ENCODE peak calls at places on chromosomes 4 and X, in seven cellular contexts. L, Z, T, E, C, A and Q are unnamed samples.
A peak's percentile ranks its signal among the peaks of the same experiment; 100 is the strongest.

GRCh38 chr4:108690738-108691137 is 40.3 kb downstream of the OSTC start:
- DNase-seq in C (no peak), Z (no peak), A (no peak), L (no peak), E (no peak), T (no peak), Q (no peak)

GRCh38 chrX:96684339-96685204 is at the start of gene DIAPH2:
- DNase-seq in A (peak; percentile 76), E (peak; percentile 43), Z (peak; percentile 31), C (peak; percentile 34), T (peak; percentile 46), L (peak; percentile 80), Q (peak; percentile 51)

GRCh38 chr4:137994858-137995257 is 247.3 kb downstream of the SLC7A11 start:
- DNase-seq in Z (peak; percentile 45), E (no peak), C (no peak), L (no peak), A (peak; percentile 56), T (no peak), Q (no peak)

GRCh38 chr4:121898150-121898549 is 27.9 kb upstream of the BBS7 start:
- DNase-seq in E (no peak), T (no peak), L (no peak), Z (no peak), C (no peak), A (no peak), Q (no peak)

GRCh38 chr4:67030636-67031035 is 514.7 kb downstream of the CENPC start:
- DNase-seq in C (no peak), A (peak; percentile 9), Z (no peak), E (no peak), T (no peak), L (no peak), Q (no peak)

GRCh38 chr4:100889898-100890297 is 372.1 kb upstream of the EMCN start:
- DNase-seq in A (no peak), T (no peak), C (no peak), Z (no peak), E (no peak), L (no peak), Q (no peak)

GRCh38 chrX:110315541-110315940 is 2.3 kb downstream of the AMMECR1 start:
- DNase-seq in A (no peak), C (no peak), L (no peak), T (no peak), Z (no peak), E (no peak), Q (no peak)

GRCh38 chr4:152072886-152073285 is 312.1 kb upstream of the GATB start:
- DNase-seq in C (no peak), T (no peak), A (no peak), L (no peak), E (no peak), Z (no peak), Q (no peak)

GRCh38 chr4:124711469-124712416 is 789 bp downstream of the ANKRD50 start:
- DNase-seq in A (peak; percentile 81), L (peak; percentile 80), Z (peak; percentile 40), C (no peak), E (peak; percentile 46), T (peak; percentile 66), Q (peak; percentile 82)

GRCh38 chr4:20272411-20272872 is 20.7 kb downstream of the SLIT2 start:
- DNase-seq in Z (no peak), L (no peak), C (no peak), E (no peak), T (no peak), A (peak; percentile 64), Q (no peak)

GRCh38 chr4:148073349-148073748 is 341.5 kb downstream of the ARHGAP10 start:
- DNase-seq in C (no peak), L (no peak), A (no peak), T (no peak), Z (no peak), E (no peak), Q (no peak)

GRCh38 chrX:47644557-47645091 is 5.7 kb downstream of the ELK1 start:
- DNase-seq in Z (no peak), L (no peak), E (no peak), A (no peak), T (peak; percentile 57), C (no peak), Q (peak; percentile 20)

GRCh38 chr4:55184600-55185523 is 59.5 kb upstream of the KDR start:
- DNase-seq in T (no peak), A (peak; percentile 67), Z (no peak), C (no peak), E (no peak), L (peak; percentile 66), Q (peak; percentile 43)

GRCh38 chr4:182593864-182594263 is 323.3 kb downstream of the DCTD start:
- DNase-seq in T (no peak), A (peak; percentile 36), E (no peak), Z (no peak), C (no peak), L (peak; percentile 33), Q (peak; percentile 98)

GRCh38 chr4:173505924-173506779 is 23.9 kb downstream of the HAND2 start:
- DNase-seq in L (peak; percentile 87), C (no peak), A (no peak), E (no peak), T (peak; percentile 57), Z (no peak), Q (no peak)

GRCh38 chrX:112800901-112801775 is 39.5 kb downstream of the AMOT start:
- DNase-seq in Z (no peak), T (no peak), A (no peak), E (no peak), C (no peak), L (no peak), Q (no peak)

GRCh38 chr4:107950746-107951540 is 19.6 kb downstream of the CYP2U1 start:
- DNase-seq in C (no peak), L (no peak), E (no peak), Z (no peak), A (no peak), T (no peak), Q (no peak)

GRCh38 chr4:76943129-76943620 is 6.4 kb upstream of the SEPTIN11 start:
- DNase-seq in A (peak; percentile 76), Z (no peak), T (no peak), E (no peak), C (no peak), L (no peak), Q (no peak)

GRCh38 chr4:115360441-115360840 is 247.0 kb upstream of the NDST4 start:
- DNase-seq in T (no peak), E (no peak), A (peak; percentile 42), Z (no peak), L (no peak), C (no peak), Q (no peak)

GRCh38 chr4:140115140-140115539 is 38.8 kb downstream of the MAML3 start:
- DNase-seq in L (no peak), E (no peak), C (no peak), T (no peak), A (no peak), Z (no peak), Q (no peak)

GRCh38 chr4:152307669-152308068 is 228.2 kb downstream of the FBXW7 start:
- DNase-seq in A (no peak), Z (no peak), C (no peak), T (no peak), E (no peak), L (no peak), Q (no peak)

GRCh38 chrX:150482537-150483217 is 85.7 kb upstream of the MTM1 start:
- DNase-seq in Z (peak; percentile 10), T (peak; percentile 59), L (no peak), A (peak; percentile 57), C (no peak), E (no peak), Q (peak; percentile 11)

GRCh38 chr4:127622923-127623754 is 9.6 kb upstream of the INTU start:
- DNase-seq in A (peak; percentile 54), Z (no peak), T (peak; percentile 18), C (peak; percentile 50), E (no peak), L (peak; percentile 81), Q (no peak)

GRCh38 chr4:113958766-113959540 is 20.5 kb downstream of the ARSJ start:
- DNase-seq in A (peak; percentile 97), L (no peak), E (no peak), Z (peak; percentile 85), T (peak; percentile 14), C (no peak), Q (peak; percentile 94)

GRCh38 chrX:130829526-130830515 is 73.2 kb downstream of the ENOX2 start:
- DNase-seq in L (no peak), T (no peak), E (no peak), Z (no peak), A (no peak), C (no peak), Q (no peak)

GRCh38 chrX:6386837-6387236 is 148.1 kb downstream of the VCX3A start:
- DNase-seq in L (no peak), A (no peak), E (no peak), Z (no peak), C (no peak), T (no peak), Q (no peak)

GRCh38 chrX:129115104-129115503 is 408.2 kb downstream of the SMARCA1 start:
- DNase-seq in C (no peak), L (peak; percentile 45), T (peak; percentile 13), A (no peak), Z (no peak), E (no peak), Q (peak; percentile 1)

GRCh38 chrX:45164021-45164621 is 36.6 kb downstream of the DIPK2B start:
- DNase-seq in E (peak; percentile 47), T (no peak), C (peak; percentile 1), L (no peak), Z (no peak), A (no peak), Q (peak; percentile 27)

GRCh38 chrX:63747331-63747730 is 37.7 kb downstream of the ARHGEF9 start:
- DNase-seq in C (no peak), A (peak; percentile 57), T (no peak), Z (peak; percentile 25), L (no peak), E (no peak), Q (peak; percentile 69)

GRCh38 chrX:115949900-115950822 is 220.4 kb upstream of the AGTR2 start:
- DNase-seq in L (no peak), E (peak; percentile 82), A (no peak), T (no peak), Z (no peak), C (peak; percentile 51), Q (peak; percentile 26)

GRCh38 chr4:153488719-153489384 is 22.7 kb downstream of the TMEM131L start:
- DNase-seq in T (no peak), E (peak; percentile 52), L (no peak), C (peak; percentile 20), Z (no peak), A (peak; percentile 35), Q (no peak)